ENCODE peak calls at places on chromosomes 6 and 20, in nine cellular contexts. S, J, D, W, F, M, K, Y and P are unnamed samples.

GRCh38 chr6:74534485-74535211 is 671.2 kb downstream of the COL12A1 start:
- DNase-seq in S (no peak), D (no peak), W (no peak), Y (no peak), K (no peak), J (no peak), F (no peak), M (no peak), P (no peak)

GRCh38 chr6:25088513-25088912 is 152.8 kb upstream of the RIPOR2 start:
- DNase-seq in D (no peak), M (no peak), K (no peak), W (no peak), S (peak; percentile 78), Y (no peak), J (no peak), F (no peak), P (no peak)

GRCh38 chr6:136696238-136696637 is 96.0 kb downstream of the MAP3K5 start:
- DNase-seq in K (peak; percentile 42), S (no peak), D (no peak), M (no peak), W (no peak), F (no peak), Y (no peak), J (no peak), P (no peak)

GRCh38 chr6:46985943-46986342 is 56.2 kb downstream of the ADGRF1 start:
- DNase-seq in M (no peak), J (no peak), Y (no peak), K (no peak), W (no peak), D (peak; percentile 14), F (no peak), S (no peak), P (no peak)

GRCh38 chr20:32941155-32941885 is 62.9 kb downstream of the SUN5 start:
- DNase-seq in M (no peak), Y (no peak), F (no peak), W (no peak), J (no peak), K (no peak), D (no peak), S (no peak), P (no peak)

GRCh38 chr6:46741910-46742309 is 4.8 kb upstream of the ANKRD66 start:
- DNase-seq in J (no peak), S (no peak), Y (no peak), M (no peak), W (no peak), K (no peak), D (no peak), F (no peak), P (no peak)

GRCh38 chr6:26020983-26021349 is 58.4 kb downstream of the TRIM38 start:
- DNase-seq in K (peak; percentile 60), J (peak; percentile 51), M (peak; percentile 56), D (peak; percentile 57), W (no peak), S (no peak), F (peak; percentile 72), Y (peak; percentile 56), P (no peak)

GRCh38 chr20:44585042-44585968 is 2.9 kb downstream of the PKIG start:
- DNase-seq in M (no peak), S (no peak), F (no peak), Y (no peak), J (no peak), W (no peak), D (no peak), K (no peak), P (no peak)

GRCh38 chr20:50133041-50133440 is 20.1 kb upstream of the UBE2V1 start:
- DNase-seq in F (no peak), S (no peak), J (no peak), M (no peak), D (no peak), K (no peak), W (no peak), Y (no peak), P (no peak)

GRCh38 chr20:47762699-47763098 is 22.6 kb downstream of the SULF2 start:
- DNase-seq in K (no peak), S (peak; percentile 23), F (no peak), W (no peak), D (no peak), M (no peak), Y (no peak), J (no peak), P (no peak)

GRCh38 chr6:62746161-62746560 is 460.1 kb upstream of the KHDRBS2 start:
- DNase-seq in D (no peak), M (no peak), W (no peak), S (no peak), Y (no peak), F (no peak), K (no peak), J (no peak), P (no peak)

GRCh38 chr20:35446356-35447078 is 8.5 kb upstream of the GDF5 start:
- DNase-seq in K (no peak), S (no peak), J (no peak), D (no peak), Y (no peak), M (no peak), F (no peak), W (no peak), P (no peak)

GRCh38 chr20:31764641-31765305 is 25.7 kb downstream of the TPX2 start:
- DNase-seq in W (no peak), J (no peak), M (no peak), Y (no peak), F (no peak), S (no peak), K (no peak), D (no peak), P (no peak)

GRCh38 chr6:135901776-135902524 is 50.4 kb downstream of the PDE7B start:
- DNase-seq in W (no peak), J (peak; percentile 70), M (no peak), F (no peak), D (no peak), S (peak; percentile 7), Y (peak; percentile 48), K (peak; percentile 38), P (no peak)

GRCh38 chr20:38805502-38805957 is at the start of gene PPP1R16B:
- DNase-seq in S (peak; percentile 42), D (no peak), K (peak; percentile 56), J (peak; percentile 70), W (peak; percentile 83), F (peak; percentile 76), M (peak; percentile 88), Y (peak; percentile 58), P (no peak)

GRCh38 chr6:131914967-131915751 is 36.0 kb downstream of the CCN2 start:
- DNase-seq in J (peak; percentile 47), K (peak; percentile 61), F (peak; percentile 79), S (peak; percentile 86), W (peak; percentile 74), Y (peak; percentile 19), D (peak; percentile 45), M (peak; percentile 56), P (peak; percentile 27)

DNA sequence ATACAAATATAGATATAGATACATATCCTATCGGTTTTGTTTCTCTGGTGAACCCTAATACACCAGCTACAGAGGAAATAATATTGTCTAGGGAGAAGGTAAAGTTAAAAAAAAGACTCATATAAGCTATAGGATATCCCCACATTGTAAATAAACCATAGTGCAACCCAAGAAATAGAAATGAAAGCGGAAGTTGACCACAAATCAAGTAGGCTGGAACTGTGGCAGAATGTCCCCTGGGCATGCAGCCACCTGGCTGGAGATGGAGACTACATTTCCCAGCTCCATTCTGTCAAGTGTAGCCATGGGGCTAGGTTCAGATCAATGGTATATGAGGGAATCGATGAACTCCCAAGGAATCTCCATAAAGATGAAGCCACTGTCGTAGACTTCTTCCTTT is 70.1 kb upstream of the RPS6KA2 start:
- DNase-seq in S (no peak), D (no peak), M (no peak), K (no peak), W (no peak), J (no peak), Y (no peak), F (no peak), P (no peak)
- H3K27me3 ChIP-seq in S (peaks cover 11% of the 10 kb centered on the region), D (peaks cover 10% of the 10 kb centered on the region), M (no peaks in the 10 kb centered on the region), K (no peaks in the 10 kb centered on the region), W (no peaks in the 10 kb centered on the region), J (no peaks in the 10 kb centered on the region), Y (no peaks in the 10 kb centered on the region), F (no peaks in the 10 kb centered on the region), P (no peaks in the 10 kb centered on the region)

DNA sequence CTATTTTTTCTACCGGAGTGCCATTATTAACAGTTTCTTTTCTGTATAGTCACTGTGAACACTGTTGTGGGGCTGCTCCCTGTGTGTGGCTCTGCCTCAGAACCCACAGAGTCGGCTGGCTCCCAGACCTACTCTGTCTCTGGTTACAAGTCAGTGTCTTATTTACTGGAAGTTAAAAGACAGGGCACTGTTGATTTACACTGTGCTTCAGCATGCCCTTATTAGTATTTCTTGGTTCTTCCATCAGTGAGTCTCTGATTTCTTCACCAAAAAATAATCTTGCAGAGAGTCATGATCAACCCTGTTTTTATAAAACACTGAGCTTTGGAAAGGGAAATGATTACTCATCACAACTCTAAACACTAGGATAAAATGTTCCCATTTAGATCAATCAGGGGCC is 92.5 kb downstream of the UTRN start:
- DNase-seq in J (no peak), S (no peak), F (no peak), K (no peak), Y (no peak), D (no peak), W (no peak), M (no peak), P (no peak)
- H3K27ac ChIP-seq in J (no peak overlapping the region), S (no peak overlapping the region), F (no peak overlapping the region), K (peak overlapping the region; percentile 33), Y (peak overlapping the region; percentile 16), D (no peak overlapping the region), W (no peak overlapping the region), M (peak overlapping the region; percentile 45), P (peak overlapping the region; percentile 50)

GRCh38 chr6:13604546-13605416 is 10.4 kb upstream of the NOL7 start:
- DNase-seq in F (no peak), J (no peak), W (no peak), K (no peak), S (no peak), M (no peak), D (no peak), Y (no peak), P (no peak)
- H3K4me1 ChIP-seq in F (peaks cover 4% of the 10 kb centered on the region), J (no peaks in the 10 kb centered on the region), W (no peaks in the 10 kb centered on the region), K (no peaks in the 10 kb centered on the region), S (no peaks in the 10 kb centered on the region), M (no peaks in the 10 kb centered on the region), D (no peaks in the 10 kb centered on the region), Y (no peaks in the 10 kb centered on the region), P (no peaks in the 10 kb centered on the region)

GRCh38 chr20:63836335-63837133 is 5.5 kb upstream of the ZBTB46 start:
- DNase-seq in Y (no peak), K (no peak), M (no peak), W (no peak), S (no peak), D (no peak), F (no peak), J (no peak), P (no peak)
- H3K27me3 ChIP-seq in Y (no peaks in the 10 kb centered on the region), K (no peaks in the 10 kb centered on the region), M (no peaks in the 10 kb centered on the region), W (peaks cover 57% of the 10 kb centered on the region), S (peaks cover 10% of the 10 kb centered on the region), D (no peaks in the 10 kb centered on the region), F (no peaks in the 10 kb centered on the region), J (no peaks in the 10 kb centered on the region), P (no peaks in the 10 kb centered on the region)

DNA sequence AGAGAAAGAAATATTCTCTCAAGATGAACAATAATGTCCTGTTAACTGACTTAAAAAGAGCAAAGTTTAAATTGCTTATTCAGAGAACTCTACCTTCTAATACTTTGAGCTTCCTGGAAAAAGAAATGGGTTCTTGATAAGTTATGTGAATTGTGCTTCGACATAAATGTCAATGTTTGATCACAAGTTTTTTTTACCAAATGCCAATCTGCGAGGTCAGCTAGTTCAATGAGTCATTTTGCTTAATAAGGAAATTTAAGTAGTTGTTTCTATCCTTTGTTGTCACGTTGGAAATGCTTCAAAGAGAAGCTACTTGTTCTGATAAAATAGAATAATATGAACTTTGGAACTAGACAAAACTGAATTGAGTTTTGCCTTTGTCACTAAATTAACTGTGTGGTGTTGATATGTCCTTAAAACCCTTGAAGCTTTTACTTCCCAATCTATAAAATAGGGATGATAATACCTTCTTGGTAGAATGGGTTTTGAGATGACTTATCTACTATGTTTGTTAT is 642.1 kb upstream of the FLRT3 start:
- DNase-seq in W (no peak), Y (no peak), J (no peak), M (no peak), K (no peak), D (no peak), F (no peak), S (no peak), P (no peak)
- H3K27ac ChIP-seq in W (no peak overlapping the region), Y (no peak overlapping the region), J (no peak overlapping the region), M (no peak overlapping the region), K (no peak overlapping the region), D (no peak overlapping the region), F (no peak overlapping the region), S (no peak overlapping the region), P (no peak overlapping the region)